ENCODE peak calls at places on chromosomes 13 and 19, in five cellular contexts. E is type B pancreatic cell, O is gastrocnemius medialis, Q is pancreas, X is suprapubic skin. S is an unnamed sample.

GRCh38 chr13:29182216-29182615 is 362.1 kb downstream of the MTUS2 start:
- DNase-seq in E (no peak), Q (no peak), X (no peak), O (no peak), S (no peak)

GRCh38 chr13:72820156-72820897 is 38.4 kb downstream of the PIBF1 start:
- DNase-seq in X (no peak), O (no peak), Q (no peak), E (no peak), S (no peak)

GRCh38 chr13:114143806-114144605 is 11.6 kb upstream of the RASA3 start:
- DNase-seq in X (peak; percentile 64), Q (peak; percentile 74), E (no peak), O (no peak), S (no peak)

GRCh38 chr13:112177459-112177858 is 110.5 kb downstream of the SOX1 start:
- DNase-seq in E (no peak), O (no peak), X (no peak), Q (no peak), S (no peak)

GRCh38 chr13:36344886-36345437 is 1.2 kb downstream of the SPART start:
- DNase-seq in O (no peak), E (no peak), Q (no peak), X (no peak), S (no peak)

GRCh38 chr19:359653-359925 is 15.0 kb upstream of the MIER2 start:
- DNase-seq in Q (no peak), O (no peak), E (no peak), X (no peak), S (no peak)

GRCh38 chr13:91072511-91072910 is 275.0 kb upstream of the MIR17HG start:
- DNase-seq in E (no peak), Q (no peak), O (no peak), X (no peak), S (no peak)

GRCh38 chr13:54433511-54434206 is 1405.0 kb downstream of the OLFM4 start:
- DNase-seq in O (no peak), X (no peak), Q (peak; percentile 66), E (no peak), S (no peak)

GRCh38 chr19:7494416-7495098 is 5.7 kb upstream of the PEX11G start:
- DNase-seq in E (no peak), Q (peak; percentile 66), X (no peak), O (peak; percentile 67), S (no peak)

GRCh38 chr13:26882731-26883130 is 122.1 kb upstream of the GPR12 start:
- DNase-seq in E (no peak), O (no peak), Q (no peak), X (no peak), S (no peak)
- TF ChIP-seq CTCF in E (no peak), O (no peak), Q (no peak), X (no peak), S (no peak)

GRCh38 chr19:11088508-11089253 is 582 bp upstream of the LDLR start:
- DNase-seq in X (peak; percentile 71), O (peak; percentile 24), E (no peak), Q (no peak), S (no peak)

GRCh38 chr19:11091343-11092153 is 2.3 kb downstream of the LDLR start:
- DNase-seq in X (peak; percentile 87), O (peak; percentile 42), Q (peak; percentile 66), E (no peak), S (peak; percentile 66)

GRCh38 chr19:11092181-11092538 is 2.9 kb downstream of the LDLR start:
- DNase-seq in O (no peak), E (no peak), X (no peak), Q (peak; percentile 48), S (no peak)

GRCh38 chr19:11089254-11090013 is at the start of gene LDLR:
- DNase-seq in O (peak; percentile 54), Q (peak; percentile 87), E (peak; percentile 82), X (peak; percentile 94), S (peak; percentile 85)

DNA sequence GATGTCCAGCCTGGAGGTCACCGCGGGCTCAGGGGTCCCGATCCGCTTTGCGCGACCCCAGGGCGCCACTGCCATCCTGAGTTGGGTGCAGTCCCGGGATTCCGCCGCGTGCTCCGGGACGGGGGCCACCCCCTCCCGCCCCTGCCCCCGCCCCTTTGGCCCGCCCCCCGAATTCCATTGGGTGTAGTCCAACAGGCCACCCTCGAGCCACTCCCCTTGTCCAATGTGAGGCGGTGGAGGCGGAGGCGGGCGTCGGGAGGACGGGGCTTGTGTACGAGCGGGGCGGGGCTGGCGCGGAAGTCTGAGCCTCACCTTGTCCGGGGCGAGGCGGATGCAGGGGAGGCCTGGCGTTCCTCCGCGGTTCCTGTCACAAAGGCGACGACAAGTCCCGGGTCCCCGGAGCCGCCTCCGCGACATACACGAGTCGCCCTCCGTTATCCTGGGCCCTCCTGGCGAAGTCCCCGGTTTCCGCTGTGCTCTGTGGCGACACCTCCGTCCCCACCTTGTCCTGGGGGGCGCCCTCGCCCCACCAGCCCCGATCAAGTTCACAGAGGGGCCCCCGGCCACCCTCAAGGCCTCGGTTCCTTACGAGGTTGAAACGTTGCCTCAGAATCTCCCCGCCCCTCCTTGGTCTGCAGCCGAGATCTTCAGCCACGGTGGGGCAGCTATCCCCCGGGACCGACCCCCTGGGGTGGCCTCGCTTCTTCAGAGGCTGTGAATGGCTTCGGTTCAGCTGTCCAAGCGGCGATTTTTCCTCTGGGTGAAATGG is 1.2 kb downstream of the LDLR start:
- DNase-seq in X (peak; percentile 99), Q (peak; percentile 99), O (peak; percentile 92), E (peak; percentile 95), S (peak; percentile 95)
- TF ChIP-seq CTCF in X (no peak), Q (no peak), O (no peak), E (no peak), S (no peak)

GRCh38 chr19:43624933-43625332 is 5.5 kb upstream of the ZNF428 start:
- DNase-seq in O (peak; percentile 18), E (no peak), Q (no peak), X (peak; percentile 85), S (no peak)
- TF ChIP-seq CTCF in O (no peak), E (no peak), Q (no peak), X (no peak), S (no peak)

DNA sequence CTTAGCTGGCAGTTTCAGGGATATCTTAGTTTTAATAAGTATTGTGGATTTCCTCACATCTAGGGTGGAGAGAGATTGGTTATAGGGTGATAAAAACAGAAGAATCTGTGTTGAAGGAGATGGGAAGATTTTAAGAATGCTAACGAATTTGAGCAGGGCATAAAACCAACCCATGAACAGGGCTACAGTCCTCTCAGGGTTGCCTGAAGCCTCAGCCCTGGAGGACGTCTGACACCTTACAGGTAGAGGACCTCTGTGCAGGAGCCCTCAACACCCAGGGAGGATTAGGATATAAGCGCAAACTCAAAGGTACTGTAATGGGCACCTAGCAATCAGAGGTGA is 461 bp upstream of the WASF3 start:
- DNase-seq in X (no peak), O (no peak), E (no peak), Q (no peak), S (no peak)
- TF ChIP-seq CTCF in X (no peak), O (no peak), E (peak; percentile 19), Q (no peak), S (no peak)

GRCh38 chr19:40594251-40594650 is 6.9 kb upstream of the LTBP4 start:
- DNase-seq in O (no peak), E (no peak), X (no peak), Q (no peak), S (no peak)

GRCh38 chr19:40596608-40597328 is 4.4 kb upstream of the LTBP4 start:
- DNase-seq in O (no peak), E (no peak), X (no peak), Q (peak; percentile 52), S (peak; percentile 64)

GRCh38 chr19:40592170-40592569 is 9.0 kb upstream of the LTBP4 start:
- DNase-seq in Q (no peak), X (no peak), O (no peak), E (no peak), S (peak; percentile 35)

GRCh38 chr19:40597329-40597838 is 3.8 kb upstream of the LTBP4 start:
- DNase-seq in E (no peak), O (no peak), Q (no peak), X (no peak), S (no peak)

DNA sequence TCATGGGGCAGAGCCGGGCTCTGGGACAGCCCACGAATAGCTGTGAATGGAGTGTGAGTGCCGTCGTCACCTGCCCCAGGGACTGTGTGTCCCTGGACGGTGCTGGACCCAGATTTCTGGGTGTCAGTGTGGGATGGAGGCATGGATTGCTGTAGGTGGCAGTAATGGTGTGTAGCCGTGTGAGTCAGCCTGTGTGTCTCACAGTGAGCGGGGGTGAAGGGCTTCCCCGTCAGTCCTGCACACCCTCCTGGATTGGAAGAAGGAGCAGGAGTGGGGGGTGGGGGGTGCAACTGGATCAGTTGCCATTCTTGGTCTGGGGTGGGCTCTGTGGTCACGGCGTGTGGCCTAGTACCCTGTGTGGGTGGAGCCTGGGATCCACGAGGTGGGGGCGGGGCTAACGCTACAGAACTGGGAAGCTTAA is 6.5 kb upstream of the LTBP4 start:
- DNase-seq in E (no peak), X (no peak), Q (no peak), O (no peak), S (no peak)
- TF ChIP-seq CTCF in E (no peak), X (no peak), Q (no peak), O (no peak), S (no peak)

GRCh38 chr13:39263033-39263432 is 224.8 kb downstream of the NHLRC3 start:
- DNase-seq in X (no peak), E (no peak), O (no peak), Q (no peak), S (peak; percentile 42)
- TF ChIP-seq CTCF in X (peak; percentile 26), E (peak; percentile 78), O (peak; percentile 58), Q (peak; percentile 42), S (peak; percentile 19)

DNA sequence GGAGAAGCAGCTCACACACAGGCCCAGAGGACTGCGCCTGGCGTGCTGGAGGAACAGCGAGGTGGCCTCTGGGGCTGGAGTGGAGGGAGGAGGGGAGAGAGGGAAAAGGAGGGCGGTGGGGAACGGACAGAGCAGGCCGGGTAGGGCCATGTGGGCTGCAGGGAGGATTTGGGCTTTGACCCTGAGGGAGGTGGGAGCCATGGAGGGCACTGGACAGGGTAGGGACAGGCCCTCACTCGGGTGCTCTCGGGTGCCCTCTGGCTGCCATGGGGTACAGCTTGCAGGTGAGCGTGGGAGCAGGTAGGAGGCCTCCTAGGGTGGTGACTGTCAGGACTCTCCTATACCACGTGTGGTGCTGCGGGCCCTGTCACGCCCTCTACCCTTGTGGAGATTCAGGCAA is 22.8 kb downstream of the PLIN4 start:
- DNase-seq in O (no peak), Q (no peak), E (no peak), X (no peak), S (peak; percentile 12)
- TF ChIP-seq CTCF in O (no peak), Q (no peak), E (no peak), X (no peak), S (no peak)

DNA sequence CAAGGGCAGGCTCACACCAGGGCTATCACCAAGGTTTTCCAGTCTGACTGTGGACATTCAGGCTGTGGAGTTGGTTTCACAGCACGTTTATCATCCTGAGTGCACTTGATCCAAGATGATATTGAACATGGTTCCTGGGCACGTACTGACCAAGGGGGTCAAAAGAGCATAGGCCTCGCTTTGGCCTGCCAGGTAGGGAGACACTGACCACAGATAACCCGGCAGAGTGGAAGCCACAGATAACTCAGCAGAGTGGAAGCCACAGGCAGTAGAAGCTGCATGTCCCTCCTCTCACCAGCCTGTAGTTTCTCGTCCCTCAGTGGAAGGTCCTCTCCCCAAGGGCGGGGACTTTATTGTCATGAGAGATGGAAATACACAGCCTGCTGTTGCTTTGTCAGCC is 8.7 kb upstream of the KRTDAP start:
- DNase-seq in Q (no peak), O (no peak), X (no peak), E (no peak), S (no peak)
- TF ChIP-seq CTCF in Q (no peak), O (no peak), X (no peak), E (no peak), S (no peak)

S was measured in Calu3.